ENCODE peak calls at places on chromosomes 16 and 17, in nine cellular contexts. L, O, E, J, S, F, H, N and M are unnamed samples. For H3K4me1, the result is how much of the 10 kb centered on the place peaks cover.

GRCh38 chr17:82158825-82159224 is 53.8 kb downstream of the CCDC57 start:
- DNase-seq in L (no peak), O (no peak), E (no peak), J (no peak), S (no peak), F (no peak), H (no peak), N (peak), M (no peak)

GRCh38 chr17:3004925-3005324 is 58.5 kb downstream of the OR1D5 start:
- DNase-seq in L (no peak), O (no peak), E (no peak), J (peak), S (no peak), F (no peak), H (no peak), N (peak), M (no peak)

GRCh38 chr16:63720848-63721247 is 1401.0 kb downstream of the CDH11 start:
- DNase-seq in L (no peak), O (no peak), E (no peak), J (no peak), S (no peak), F (no peak), H (peak), N (no peak), M (no peak)

GRCh38 chr16:84700518-84701277 is 898 bp downstream of the USP10 start:
- DNase-seq in L (peak), O (peak), E (peak), J (peak), S (peak), F (peak), H (peak), N (no peak), M (peak)

GRCh38 chr16:88967800-88968588 is 9.0 kb downstream of the CBFA2T3 start:
- DNase-seq in L (no peak), O (peak), E (no peak), J (no peak), S (no peak), F (no peak), H (no peak), N (no peak), M (peak)

GRCh38 chr16:2912330-2913199 is 834 bp downstream of the FLYWCH1 start:
- DNase-seq in L (peak), O (peak), E (peak), J (peak), S (peak), F (peak), H (peak), N (no peak), M (peak)

GRCh38 chr17:10936931-10937330 is 99.0 kb upstream of the PIRT start:
- DNase-seq in L (no peak), O (no peak), E (no peak), J (no peak), S (no peak), F (no peak), H (no peak), N (no peak), M (no peak)

GRCh38 chr17:80359422-80360110 is 55.4 kb upstream of the ENDOV start:
- DNase-seq in L (no peak), O (no peak), E (no peak), J (peak), S (no peak), F (no peak), H (no peak), N (no peak), M (no peak)

GRCh38 chr17:78759969-78760352 is 22.1 kb downstream of the CYTH1 start:
- DNase-seq in L (no peak), O (no peak), E (no peak), J (no peak), S (no peak), F (no peak), H (no peak), N (no peak), M (no peak)

GRCh38 chr17:74243013-74243755 is 29.8 kb downstream of the TTYH2 start:
- DNase-seq in L (no peak), O (no peak), E (no peak), J (no peak), S (no peak), F (no peak), H (no peak), N (no peak), M (peak)

GRCh38 chr17:49746791-49747490 is 17.0 kb downstream of the FAM117A start:
- DNase-seq in L (no peak), O (peak), E (no peak), J (no peak), S (no peak), F (no peak), H (no peak), N (no peak), M (no peak)

GRCh38 chr17:74457146-74457819 is 9.2 kb upstream of the CD300A start:
- DNase-seq in L (peak), O (peak), E (peak), J (peak), S (peak), F (peak), H (peak), N (no peak), M (peak)

GRCh38 chr16:56332464-56333079 is 92.8 kb downstream of the AMFR start:
- DNase-seq in L (peak), O (no peak), E (peak), J (no peak), S (no peak), F (peak), H (no peak), N (peak), M (peak)

GRCh38 chr17:44137891-44138709 is 3.6 kb upstream of the HROB start:
- DNase-seq in L (peak), O (no peak), E (peak), J (peak), S (no peak), F (peak), H (peak), N (peak), M (peak)

GRCh38 chr16:1763521-1764511 is 7.5 kb downstream of the NME3 start:
- DNase-seq in L (no peak), O (no peak), E (peak), J (no peak), S (no peak), F (peak), H (peak), N (no peak), M (no peak)

GRCh38 chr16:67805718-67806427 is 487 bp downstream of the RANBP10 start:
- DNase-seq in L (no peak), O (no peak), E (peak), J (no peak), S (no peak), F (peak), H (no peak), N (peak), M (no peak)

GRCh38 chr16:4499196-4499555 is 23.0 kb downstream of the HMOX2 start:
- DNase-seq in L (no peak), O (no peak), E (no peak), J (no peak), S (no peak), F (no peak), H (no peak), N (no peak), M (no peak)

GRCh38 chr16:4498546-4499195 is 22.5 kb downstream of the HMOX2 start:
- DNase-seq in L (no peak), O (no peak), E (no peak), J (no peak), S (no peak), F (no peak), H (no peak), N (no peak), M (no peak)

GRCh38 chr16:4495766-4496165 is 19.6 kb downstream of the HMOX2 start:
- DNase-seq in L (no peak), O (no peak), E (no peak), J (no peak), S (no peak), F (no peak), H (no peak), N (no peak), M (no peak)

GRCh38 chr16:4494746-4495490 is 18.7 kb downstream of the HMOX2 start:
- DNase-seq in L (no peak), O (no peak), E (no peak), J (no peak), S (no peak), F (peak), H (peak), N (no peak), M (no peak)

GRCh38 chr16:4496305-4496704 is 20.1 kb downstream of the HMOX2 start:
- DNase-seq in L (no peak), O (no peak), E (no peak), J (no peak), S (no peak), F (peak), H (no peak), N (no peak), M (no peak)
- H3K4me1 ChIP-seq in L (half or more), O (half or more), E (under half), J (under half), S (half or more), F (under half), H (under half), N (under half), M (under half)

GRCh38 chr16:81912395-81912794 is 98.9 kb downstream of the SDR42E1 start:
- DNase-seq in L (no peak), O (no peak), E (no peak), J (no peak), S (no peak), F (no peak), H (no peak), N (no peak), M (no peak)
- H3K27ac ChIP-seq in L (no peak), O (no peak), E (no peak), J (no peak), S (no peak), F (no peak), H (no peak), N (no peak), M (no peak)

DNA sequence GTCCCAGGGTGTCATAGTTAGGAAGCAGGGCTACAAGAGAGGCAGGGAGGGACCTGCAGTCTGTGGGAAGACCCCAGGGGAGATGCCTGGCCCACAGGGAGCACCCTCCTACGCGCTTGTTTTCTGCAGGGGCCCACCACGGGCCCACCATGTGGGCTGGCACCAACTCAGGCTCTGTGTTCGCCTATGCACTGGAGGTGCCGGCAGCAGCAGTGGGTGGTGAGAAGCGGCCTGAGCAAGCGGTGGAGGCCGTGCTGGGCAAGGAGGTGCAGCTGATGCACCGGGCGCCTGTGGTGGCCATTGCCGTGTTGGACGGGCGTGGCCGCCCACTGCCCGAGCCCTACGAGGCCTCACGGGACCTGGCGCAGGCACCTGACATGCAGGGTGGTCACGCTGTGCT is 15.0 kb downstream of the LLGL1 start:
- DNase-seq in L (no peak), O (no peak), E (no peak), J (no peak), S (no peak), F (no peak), H (no peak), N (no peak), M (no peak)
- H3K4me3 ChIP-seq in L (no peak), O (no peak), E (no peak), J (no peak), S (no peak), F (no peak), H (no peak), N (no peak), M (no peak)

GRCh38 chr17:59698143-59698542 is 9.1 kb downstream of the PTRH2 start:
- DNase-seq in L (no peak), O (no peak), E (no peak), J (no peak), S (no peak), F (no peak), H (no peak), N (no peak), M (no peak)

GRCh38 chr17:59694344-59694743 is 12.9 kb downstream of the PTRH2 start:
- DNase-seq in L (no peak), O (no peak), E (no peak), J (no peak), S (no peak), F (no peak), H (no peak), N (no peak), M (no peak)

GRCh38 chr17:59695943-59696681 is 11.1 kb downstream of the PTRH2 start:
- DNase-seq in L (no peak), O (no peak), E (no peak), J (no peak), S (no peak), F (peak), H (peak), N (no peak), M (no peak)

GRCh38 chr17:59699218-59699617 is 8.0 kb downstream of the PTRH2 start:
- DNase-seq in L (no peak), O (no peak), E (no peak), J (no peak), S (no peak), F (no peak), H (no peak), N (no peak), M (no peak)

DNA sequence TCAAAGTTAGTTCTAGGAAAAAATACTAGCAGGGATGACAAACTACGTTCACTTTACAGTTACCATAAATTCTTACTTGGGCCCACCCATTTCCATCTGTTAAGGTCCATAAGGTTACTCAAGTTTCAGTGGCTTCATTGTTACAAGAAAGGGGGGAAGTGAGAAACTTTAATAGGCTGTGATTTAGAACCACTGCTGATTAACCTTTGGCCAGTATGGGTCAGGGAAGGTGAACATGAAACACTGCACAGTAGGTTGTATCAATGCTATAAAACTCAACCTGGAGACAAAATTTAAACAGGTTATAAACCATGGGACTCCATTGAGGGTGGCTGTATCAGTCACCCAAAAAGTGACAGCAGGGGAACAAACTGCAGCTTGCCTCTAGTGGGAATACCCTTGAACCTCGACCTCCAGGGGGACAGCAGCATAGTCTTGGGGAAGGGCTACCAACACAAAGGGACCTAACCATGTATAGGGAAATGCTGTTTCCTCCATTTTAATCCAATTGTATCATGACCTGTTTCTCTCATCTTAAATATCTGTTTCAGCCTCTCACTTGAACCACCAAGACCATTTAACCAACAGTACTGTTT is 10.4 kb downstream of the PTRH2 start:
- DNase-seq in L (no peak), O (no peak), E (no peak), J (no peak), S (no peak), F (no peak), H (no peak), N (no peak), M (no peak)
- H3K4me1 ChIP-seq in L (under half), O (under half), E (under half), J (under half), S (under half), F (under half), H (under half), N (under half), M (under half)

GRCh38 chr16:635573-636205 is 416 bp downstream of the METTL26 start:
- DNase-seq in L (peak), O (no peak), E (no peak), J (no peak), S (no peak), F (no peak), H (no peak), N (no peak), M (peak)
- H3K27ac ChIP-seq in L (peak), O (peak), E (no peak), J (peak), S (peak), F (no peak), H (peak), N (peak), M (no peak)

DNA sequence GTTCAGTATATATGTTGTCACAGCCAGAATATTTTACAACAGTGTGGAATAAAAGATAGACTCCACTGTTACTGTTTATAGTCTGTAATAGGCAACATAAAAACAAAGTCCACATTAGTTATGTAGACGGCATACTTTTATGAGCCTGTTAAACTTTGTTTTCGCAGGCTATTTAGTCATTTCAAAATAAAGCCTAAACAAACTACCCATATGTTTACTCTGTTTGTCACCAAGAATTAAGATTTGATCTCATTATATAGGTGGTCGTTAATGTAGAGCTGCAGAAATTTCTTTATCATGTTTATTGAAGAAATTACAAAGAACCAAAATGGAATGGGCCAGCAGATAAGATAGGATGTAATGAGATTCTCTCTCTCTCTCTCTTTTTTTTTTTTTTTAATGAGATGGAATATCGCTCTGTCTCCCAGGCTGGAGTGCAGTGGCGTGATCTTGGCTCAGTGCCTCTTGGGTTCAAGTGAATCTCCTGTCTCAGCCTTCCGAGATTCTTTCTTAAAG is 943.8 kb upstream of the SOX9 start:
- DNase-seq in L (no peak), O (no peak), E (no peak), J (no peak), S (no peak), F (no peak), H (no peak), N (no peak), M (no peak)
- H3K4me3 ChIP-seq in L (no peak), O (no peak), E (no peak), J (no peak), S (no peak), F (no peak), H (no peak), N (no peak), M (no peak)